ENCODE peak calls at places on chromosomes 4 and X, in nine cellular contexts. Z is lung microvascular endothelial cell, R is amygdala, S is Kasumi-1, H is left ventricle myocardium inferior, B is A549, V is T-helper 17 cell, W is hypothalamus, U is neural crest cell. J is an unnamed sample.

GRCh38 chr4:152910521-152910920 is 25.6 kb upstream of the FHDC1 start:
- DNase-seq in Z (peak), R (no peak), S (no peak), H (no peak), B (no peak), V (no peak), W (no peak), U (no peak), J (no peak)

GRCh38 chr4:85818700-85819099 is 343.8 kb downstream of the ARHGAP24 start:
- DNase-seq in Z (no peak), R (no peak), S (peak), H (no peak), B (no peak), V (no peak), W (no peak), U (no peak), J (no peak)

GRCh38 chr4:41212221-41213203 is 1.8 kb downstream of the APBB2 start:
- DNase-seq in Z (peak), R (no peak), S (peak), H (no peak), B (peak), V (no peak), W (no peak), U (no peak), J (peak)

GRCh38 chr4:85573270-85573669 is 98.3 kb downstream of the ARHGAP24 start:
- DNase-seq in Z (no peak), R (no peak), S (no peak), H (no peak), B (no peak), V (no peak), W (no peak), U (no peak), J (no peak)

GRCh38 chr4:67035501-67035900 is 509.8 kb downstream of the CENPC start:
- DNase-seq in Z (peak), R (no peak), S (no peak), H (no peak), B (peak), V (no peak), W (no peak), U (no peak), J (no peak)

GRCh38 chrX:23035493-23035892 is 35.7 kb downstream of the DDX53 start:
- DNase-seq in Z (no peak), R (no peak), S (no peak), H (no peak), B (peak), V (no peak), W (no peak), U (no peak), J (peak)

GRCh38 chrX:2336181-2336580 is 164.6 kb downstream of the DHRSX start:
- DNase-seq in Z (no peak), R (no peak), S (no peak), H (no peak), B (no peak), V (no peak), W (no peak), U (no peak), J (no peak)

GRCh38 chrX:8647176-8647575 is 84.8 kb downstream of the ANOS1 start:
- DNase-seq in Z (no peak), R (no peak), S (no peak), H (no peak), B (no peak), V (no peak), W (no peak), U (no peak), J (no peak)